ENCODE peak calls at places on chromosome 20, in eight cellular contexts. J, V, F, W, I, B, R and Y are unnamed samples.

GRCh38 chr20:23139524-23139923 is 53.4 kb upstream of the CD93 start:
- DNase-seq in J (no peak), V (no peak), F (peak; percentile 33), W (no peak), I (no peak), B (no peak), R (no peak), Y (no peak)

GRCh38 chr20:37243937-37244571 is 17.6 kb downstream of the GHRH start:
- DNase-seq in J (no peak), V (no peak), F (peak; percentile 30), W (no peak), I (no peak), B (no peak), R (peak; percentile 53), Y (no peak)

GRCh38 chr20:52987295-52987694 is 15.1 kb downstream of the TSHZ2 start:
- DNase-seq in J (no peak), V (no peak), F (no peak), W (no peak), I (no peak), B (no peak), R (no peak), Y (no peak)

GRCh38 chr20:46928580-46929132 is 34.0 kb downstream of the EYA2 start:
- DNase-seq in J (no peak), V (no peak), F (no peak), W (no peak), I (no peak), B (no peak), R (no peak), Y (no peak)

GRCh38 chr20:35492352-35492751 is 37.0 kb downstream of the CEP250 start:
- DNase-seq in J (no peak), V (no peak), F (no peak), W (no peak), I (no peak), B (no peak), R (no peak), Y (no peak)

GRCh38 chr20:40741507-40742106 is 52.6 kb upstream of the MAFB start:
- DNase-seq in J (no peak), V (no peak), F (peak; percentile 13), W (no peak), I (no peak), B (peak; percentile 56), R (peak; percentile 67), Y (no peak)

GRCh38 chr20:45963059-45964011 is 8.7 kb downstream of the ZNF335 start:
- DNase-seq in J (no peak), V (peak; percentile 73), F (no peak), W (peak; percentile 56), I (no peak), B (no peak), R (no peak), Y (no peak)

GRCh38 chr20:61559706-61560315 is 307.8 kb downstream of the CDH4 start:
- DNase-seq in J (no peak), V (no peak), F (no peak), W (no peak), I (no peak), B (no peak), R (no peak), Y (no peak)

GRCh38 chr20:34364013-34364382 is 925 bp downstream of the ITCH start:
- DNase-seq in J (no peak), V (no peak), F (no peak), W (no peak), I (no peak), B (no peak), R (no peak), Y (no peak)

GRCh38 chr20:47432251-47433210 is 69.2 kb upstream of the NCOA3 start:
- DNase-seq in J (no peak), V (peak; percentile 33), F (no peak), W (no peak), I (no peak), B (peak; percentile 61), R (no peak), Y (no peak)

GRCh38 chr20:55855052-55855451 is 150.3 kb downstream of the CBLN4 start:
- DNase-seq in J (no peak), V (no peak), F (no peak), W (no peak), I (no peak), B (no peak), R (no peak), Y (no peak)

GRCh38 chr20:20759132-20759531 is 46.7 kb upstream of the RALGAPA2 start:
- DNase-seq in J (no peak), V (no peak), F (peak; percentile 68), W (no peak), I (no peak), B (no peak), R (no peak), Y (no peak)

GRCh38 chr20:8505817-8506216 is 373.8 kb downstream of the PLCB1 start:
- DNase-seq in J (no peak), V (no peak), F (no peak), W (no peak), I (no peak), B (no peak), R (no peak), Y (no peak)

GRCh38 chr20:1820137-1821074 is 74.8 kb upstream of the SIRPA start:
- DNase-seq in J (no peak), V (peak; percentile 85), F (no peak), W (no peak), I (no peak), B (no peak), R (no peak), Y (peak; percentile 80)

GRCh38 chr20:62281161-62281933 is 21.4 kb upstream of the ADRM1 start:
- DNase-seq in J (no peak), V (no peak), F (no peak), W (no peak), I (no peak), B (no peak), R (no peak), Y (no peak)

GRCh38 chr20:49386848-49387605 is 95.4 kb downstream of the KCNB1 start:
- DNase-seq in J (no peak), V (peak; percentile 28), F (no peak), W (peak; percentile 68), I (no peak), B (no peak), R (no peak), Y (peak; percentile 22)
- TF ChIP-seq POLR2AphosphoS5 in J (no peak), V (no peak), F (no peak), W (no peak), I (peak; percentile 48), B (no peak), R (peak; percentile 64), Y (no peak)

DNA sequence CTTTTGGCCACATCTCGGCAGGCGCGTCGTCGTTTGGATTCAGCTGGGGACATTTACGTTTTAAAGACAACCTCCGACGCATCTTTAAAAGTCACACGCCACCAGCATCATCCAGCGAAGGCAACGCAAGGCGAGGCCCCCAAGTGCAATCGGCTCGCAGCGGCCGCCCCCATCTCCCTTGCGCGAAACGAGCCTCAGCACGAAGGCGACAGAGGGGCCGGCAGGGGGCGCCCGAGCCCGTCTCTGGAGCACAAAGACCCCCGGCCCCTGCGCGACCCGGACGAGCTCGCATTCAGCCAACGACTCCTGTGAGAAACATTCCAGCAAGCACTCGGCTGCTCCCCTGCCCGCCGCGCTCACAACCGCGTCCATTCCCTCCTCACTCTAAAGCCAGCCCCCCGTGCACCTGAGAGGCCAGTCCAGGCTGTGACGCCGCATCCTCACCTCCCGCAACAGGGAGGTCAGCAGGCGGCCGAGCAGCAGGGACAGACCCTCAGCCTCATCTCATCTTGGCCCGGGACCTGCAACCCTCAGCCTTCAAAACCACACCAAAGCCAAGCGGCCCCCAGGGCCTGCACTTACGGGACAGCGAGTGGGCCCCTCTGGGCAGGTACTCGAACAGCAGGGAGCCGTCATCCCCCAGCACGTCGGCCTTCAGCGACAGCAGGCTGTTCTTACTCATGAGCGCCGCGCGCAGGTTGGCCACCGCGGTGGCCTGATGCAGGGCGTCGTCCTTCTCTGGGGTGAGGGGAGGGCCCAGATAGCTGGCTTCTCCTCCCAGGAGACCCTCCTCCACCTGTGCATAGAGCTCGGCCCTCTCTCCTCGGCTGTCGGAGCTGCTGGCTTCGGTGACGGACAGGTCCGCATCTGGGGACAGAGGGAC is 35.8 kb downstream of the SLC2A4RG start:
- DNase-seq in J (no peak), V (no peak), F (no peak), W (peak; percentile 95), I (no peak), B (no peak), R (no peak), Y (no peak)
- TF ChIP-seq CTCF in J (peak; percentile 4), V (peak; percentile 22), F (peak; percentile 54), W (peak; percentile 77), I (peak; percentile 70), B (no peak), R (peak; percentile 37), Y (peak; percentile 63)

DNA sequence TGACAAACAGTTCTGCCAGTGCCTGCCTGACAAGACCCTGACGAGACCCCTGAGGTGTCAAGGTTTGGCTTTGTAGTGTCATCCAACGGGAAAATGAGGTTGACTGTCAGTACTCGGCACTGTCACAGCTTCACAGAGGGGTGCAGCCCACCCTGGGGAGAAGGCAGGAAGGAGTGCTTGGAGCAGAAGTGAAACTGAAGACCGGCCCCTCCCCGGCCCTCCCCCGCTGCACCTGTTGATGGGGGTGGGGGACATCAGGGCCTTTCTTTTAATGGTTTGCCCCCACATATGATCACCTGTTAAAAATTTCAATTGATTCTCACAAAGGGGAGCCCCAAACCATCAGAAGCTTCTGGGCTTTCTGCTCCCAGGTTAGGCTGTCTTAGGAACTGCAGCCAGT is 6.8 kb downstream of the PMEPA1 start:
- DNase-seq in J (no peak), V (peak; percentile 91), F (no peak), W (no peak), I (no peak), B (no peak), R (no peak), Y (peak; percentile 59)
- H3K4me1 ChIP-seq in J (peaks cover 25% of the 10 kb centered on the region), V (peaks cover 6% of the 10 kb centered on the region), F (peaks cover 11% of the 10 kb centered on the region), W (peaks cover 13% of the 10 kb centered on the region), I (peaks cover 72% of the 10 kb centered on the region), B (peaks cover 17% of the 10 kb centered on the region), R (peaks cover 19% of the 10 kb centered on the region), Y (peaks cover 3% of the 10 kb centered on the region)

GRCh38 chr20:17992847-17993508 is 24.2 kb downstream of the MGME1 start:
- DNase-seq in J (no peak), V (no peak), F (no peak), W (no peak), I (no peak), B (no peak), R (no peak), Y (no peak)

GRCh38 chr20:17995967-17996819 is 27.4 kb downstream of the MGME1 start:
- DNase-seq in J (no peak), V (peak; percentile 62), F (peak; percentile 31), W (peak; percentile 75), I (no peak), B (peak; percentile 26), R (no peak), Y (no peak)

GRCh38 chr20:17993546-17993945 is 24.7 kb downstream of the MGME1 start:
- DNase-seq in J (no peak), V (no peak), F (no peak), W (no peak), I (no peak), B (no peak), R (no peak), Y (no peak)

GRCh38 chr20:17990278-17990972 is 21.6 kb downstream of the MGME1 start:
- DNase-seq in J (no peak), V (no peak), F (no peak), W (no peak), I (no peak), B (no peak), R (no peak), Y (no peak)

DNA sequence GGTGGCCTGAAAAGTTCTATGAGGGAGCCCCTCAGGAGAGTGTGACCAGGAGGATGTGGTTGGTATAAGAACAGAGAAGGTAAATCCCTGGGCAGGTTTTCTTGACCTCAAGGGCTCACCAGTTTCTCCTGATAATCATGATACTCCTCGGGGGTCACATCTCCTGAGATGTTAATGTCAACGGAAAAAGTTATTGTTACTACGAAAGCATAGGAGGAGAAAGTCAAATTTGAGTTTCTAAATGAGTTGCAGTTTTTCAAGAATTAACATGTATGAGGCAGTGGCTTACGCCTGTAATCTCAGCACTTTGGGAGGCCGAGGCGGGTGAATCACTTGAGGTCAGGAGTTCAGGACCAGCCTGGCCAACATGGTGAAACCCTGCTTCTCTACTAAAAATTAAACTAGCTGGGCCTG is 23.4 kb downstream of the MGME1 start:
- DNase-seq in J (peak; percentile 44), V (no peak), F (no peak), W (no peak), I (no peak), B (no peak), R (no peak), Y (no peak)
- TF ChIP-seq POLR2AphosphoS5 in J (no peak), V (no peak), F (no peak), W (no peak), I (no peak), B (no peak), R (no peak), Y (no peak)